ENCODE peak calls at places on chromosomes 16 and 17, in five cellular contexts. K is lower lobe of right lung, B is astrocyte, T is A549, J is cardiac fibroblast. H is an unnamed sample.

GRCh38 chr16:27977966-27978365 is 85.5 kb downstream of the GSG1L start:
- DNase-seq in K (no peak), B (peak), T (no peak), J (peak), H (no peak)

GRCh38 chr16:50276128-50276444 is 9.7 kb downstream of the ADCY7 start:
- DNase-seq in K (no peak), B (no peak), T (no peak), J (no peak), H (no peak)

GRCh38 chr17:18981642-18982424 is 22.7 kb downstream of the FAM83G start:
- DNase-seq in K (no peak), B (peak), T (peak), J (peak), H (no peak)

GRCh38 chr17:11935734-11936406 is 61.4 kb downstream of the ZNF18 start:
- DNase-seq in K (no peak), B (no peak), T (peak), J (peak), H (no peak)

GRCh38 chr17:29445844-29446243 is 55.7 kb downstream of the TAOK1 start:
- DNase-seq in K (no peak), B (no peak), T (no peak), J (no peak), H (no peak)

GRCh38 chr16:30381351-30382041 is 865 bp downstream of the SEPTIN1 start:
- DNase-seq in K (no peak), B (no peak), T (no peak), J (no peak), H (no peak)

GRCh38 chr16:3094289-3095027 is 4.6 kb downstream of the ZSCAN10 start:
- DNase-seq in K (no peak), B (no peak), T (peak), J (peak), H (no peak)

GRCh38 chr17:33463887-33464286 is 170.8 kb upstream of the ASIC2 start:
- DNase-seq in K (no peak), B (no peak), T (no peak), J (no peak), H (no peak)

GRCh38 chr17:82246040-82246364 is 17.2 kb downstream of the SLC16A3 start:
- DNase-seq in K (no peak), B (no peak), T (no peak), J (no peak), H (no peak)

GRCh38 chr16:84489141-84489540 is 15.3 kb downstream of the MEAK7 start:
- DNase-seq in K (no peak), B (no peak), T (no peak), J (no peak), H (no peak)

GRCh38 chr16:86224629-86225028 is 285.7 kb upstream of the FOXF1 start:
- DNase-seq in K (no peak), B (no peak), T (no peak), J (no peak), H (no peak)

GRCh38 chr17:45902892-45903346 is 8.6 kb downstream of the MAPT start:
- DNase-seq in K (no peak), B (no peak), T (peak), J (no peak), H (no peak)

GRCh38 chr16:84841787-84842300 is 22.1 kb downstream of the CRISPLD2 start:
- DNase-seq in K (peak), B (no peak), T (no peak), J (no peak), H (no peak)

GRCh38 chr17:29760279-29760721 is 137.6 kb upstream of the CORO6 start:
- DNase-seq in K (no peak), B (peak), T (no peak), J (peak), H (peak)

GRCh38 chr17:9247401-9247938 is 226.2 kb downstream of the NTN1 start:
- DNase-seq in K (no peak), B (no peak), T (no peak), J (no peak), H (no peak)

GRCh38 chr16:81071816-81072215 is 5.2 kb downstream of the C16orf46 start:
- DNase-seq in K (no peak), B (no peak), T (peak), J (no peak), H (no peak)

GRCh38 chr17:79616801-79617200 is 6.0 kb upstream of the RBFOX3 start:
- DNase-seq in K (peak), B (no peak), T (no peak), J (no peak), H (no peak)

GRCh38 chr17:51461578-51462004 is 201.2 kb downstream of the UTP18 start:
- DNase-seq in K (peak), B (no peak), T (peak), J (peak), H (peak)

GRCh38 chr17:63621684-63622570 is at the start of gene MAP3K3:
- DNase-seq in K (peak), B (peak), T (peak), J (peak), H (peak)
- TF ChIP-seq CTCF in K (peak), B (no peak), T (no peak), J (no peak), H (peak)

GRCh38 chr16:1332618-1333148 is 762 bp upstream of the BAIAP3 start:
- DNase-seq in K (no peak), B (no peak), T (no peak), J (no peak), H (no peak)
- H3K4me3 ChIP-seq in K (peak), B (no peak), T (peak), J (no peak), H (no peak)

GRCh38 chr17:72651988-72652387 is 440.5 kb downstream of the SLC39A11 start:
- DNase-seq in K (no peak), B (no peak), T (no peak), J (no peak), H (no peak)
- TF ChIP-seq CTCF in K (no peak), B (no peak), T (no peak), J (no peak), H (no peak)

DNA sequence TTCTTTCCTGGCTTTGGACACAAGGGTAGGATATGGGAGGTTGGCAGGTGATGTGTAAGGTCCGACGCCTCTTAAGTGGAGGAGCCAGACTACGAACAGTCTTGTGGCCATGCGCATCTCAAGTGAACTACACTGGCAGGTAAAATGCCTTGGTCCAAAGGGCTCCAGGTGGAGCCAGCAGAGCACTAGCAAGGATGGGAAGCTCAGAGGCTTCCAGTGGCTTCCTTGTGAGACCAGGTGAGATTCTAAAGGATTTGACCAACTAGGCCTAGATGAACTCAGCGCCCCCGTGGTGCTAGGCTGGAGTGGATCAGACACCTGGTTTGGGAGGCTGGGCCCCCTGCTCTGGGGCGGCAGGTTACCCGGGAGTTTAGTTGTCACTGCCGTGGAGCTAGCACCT is 984 bp upstream of the RPS2 start:
- DNase-seq in K (no peak), B (no peak), T (no peak), J (no peak), H (no peak)
- H3K4me3 ChIP-seq in K (peak), B (peak), T (peak), J (peak), H (peak)

DNA sequence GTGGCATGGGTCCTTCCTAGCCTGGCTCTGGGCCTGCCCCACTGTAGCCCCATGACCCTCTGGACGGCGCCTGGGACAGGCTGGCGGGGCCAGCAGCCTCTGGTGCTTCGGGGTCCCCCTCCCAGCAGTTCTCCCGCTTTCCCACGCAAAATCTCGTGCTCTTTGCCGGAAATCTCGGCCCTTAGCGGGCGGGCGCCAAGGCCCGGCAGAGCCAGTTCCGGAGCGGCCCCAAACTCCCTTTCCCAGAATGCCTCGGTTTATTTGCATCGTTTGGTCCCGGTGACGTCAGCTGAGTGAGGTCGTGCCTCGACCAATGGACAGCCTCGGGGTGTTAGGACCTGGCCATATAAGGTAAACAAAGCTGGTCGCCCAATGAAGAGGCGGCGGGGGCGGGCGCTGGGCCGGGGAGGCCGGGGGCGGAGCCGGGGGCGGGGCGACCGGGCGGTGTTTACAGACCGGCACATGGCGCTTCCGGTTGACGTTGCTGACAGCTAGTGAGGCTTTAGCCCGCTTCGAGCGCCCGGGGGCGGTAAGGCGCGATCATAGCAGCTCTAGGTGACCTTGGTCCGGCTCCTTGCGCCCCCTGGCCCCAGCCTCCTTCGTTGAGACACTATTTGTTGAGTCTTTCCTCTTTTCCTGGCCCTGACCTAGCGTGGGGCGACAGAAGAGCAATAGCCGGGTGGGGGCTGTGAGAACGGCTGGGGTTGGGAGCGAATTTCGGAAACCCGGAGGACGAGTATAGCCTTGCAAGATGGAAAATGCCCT is 1.5 kb upstream of the UBALD1 start:
- DNase-seq in K (peak), B (peak), T (peak), J (peak), H (peak)
- TF ChIP-seq CTCF in K (peak), B (no peak), T (peak), J (peak), H (peak)

GRCh38 chr17:76820523-76820922 is 47.7 kb upstream of the MGAT5B start:
- DNase-seq in K (no peak), B (no peak), T (no peak), J (no peak), H (no peak)

GRCh38 chr17:76827736-76828135 is 40.5 kb upstream of the MGAT5B start:
- DNase-seq in K (no peak), B (no peak), T (no peak), J (no peak), H (no peak)

GRCh38 chr17:76822184-76822778 is 45.9 kb upstream of the MGAT5B start:
- DNase-seq in K (no peak), B (no peak), T (no peak), J (no peak), H (no peak)

GRCh38 chr17:76826290-76827138 is 41.7 kb upstream of the MGAT5B start:
- DNase-seq in K (no peak), B (no peak), T (no peak), J (no peak), H (no peak)

GRCh38 chr17:76824103-76824502 is 44.1 kb upstream of the MGAT5B start:
- DNase-seq in K (no peak), B (no peak), T (no peak), J (no peak), H (no peak)
- H3K4me3 ChIP-seq in K (no peak), B (no peak), T (no peak), J (no peak), H (no peak)

GRCh38 chr17:6639014-6639650 is 1.4 kb downstream of the KIAA0753 start:
- DNase-seq in K (no peak), B (no peak), T (no peak), J (no peak), H (no peak)

GRCh38 chr17:6639651-6640535 is 618 bp downstream of the KIAA0753 start:
- DNase-seq in K (peak), B (peak), T (peak), J (peak), H (no peak)

GRCh38 chr17:6641374-6641818 is 536 bp downstream of the TXNDC17 start:
- DNase-seq in K (no peak), B (no peak), T (no peak), J (no peak), H (no peak)

GRCh38 chr17:6642592-6642991 is 1.7 kb downstream of the TXNDC17 start:
- DNase-seq in K (no peak), B (no peak), T (no peak), J (no peak), H (no peak)

GRCh38 chr17:6640536-6641373 is at the start of the genes KIAA0753 and TXNDC17:
- DNase-seq in K (peak), B (peak), T (peak), J (peak), H (peak)
- TF ChIP-seq CTCF in K (no peak), B (no peak), T (no peak), J (no peak), H (no peak)

GRCh38 chr17:43392397-43392796 is 6.4 kb upstream of the ARL4D start:
- DNase-seq in K (no peak), B (no peak), T (no peak), J (no peak), H (no peak)
- H3K4me3 ChIP-seq in K (no peak), B (no peak), T (no peak), J (no peak), H (no peak)